ENCODE peak calls at places on chromosomes 4 and X, in nine cellular contexts. W, B, K, T, G, Z, H, V and Y are unnamed samples.

GRCh38 chr4:66073961-66074360 is 403.7 kb upstream of the EPHA5 start:
- DNase-seq in H (no peak), T (no peak), W (no peak), Z (no peak), V (no peak), K (no peak), G (no peak), B (no peak), Y (no peak)

GRCh38 chr4:6469144-6469543 is 3.3 kb downstream of the PPP2R2C start:
- DNase-seq in B (no peak), K (no peak), V (no peak), H (no peak), W (no peak), G (no peak), Z (no peak), T (peak), Y (no peak)

GRCh38 chr4:169279111-169279510 is 8.4 kb upstream of the SH3RF1 start:
- DNase-seq in B (no peak), W (no peak), Z (no peak), T (no peak), K (no peak), V (no peak), H (no peak), G (no peak), Y (no peak)

GRCh38 chr4:20251796-20252655 is at the start of gene SLIT2:
- DNase-seq in V (peak), K (peak), H (peak), T (peak), W (peak), G (peak), B (peak), Z (peak), Y (peak)

GRCh38 chrX:111868726-111869638 is 7.0 kb upstream of the TRPC5OS start:
- DNase-seq in G (no peak), K (no peak), B (no peak), V (no peak), H (no peak), Z (no peak), T (peak), W (no peak), Y (no peak)

GRCh38 chr4:67549123-67549522 is 3.8 kb upstream of the CENPC start:
- DNase-seq in G (peak), K (no peak), Z (no peak), B (no peak), W (no peak), T (no peak), V (no peak), H (no peak), Y (no peak)

GRCh38 chr4:98558770-98559169 is 99.6 kb downstream of the TSPAN5 start:
- DNase-seq in G (no peak), H (no peak), B (no peak), K (no peak), Z (no peak), W (no peak), T (no peak), V (no peak), Y (no peak)

GRCh38 chrX:47748576-47748975 is 88.1 kb upstream of the ZNF81 start:
- DNase-seq in Z (no peak), K (no peak), B (no peak), T (no peak), V (no peak), H (no peak), G (no peak), W (no peak), Y (no peak)

GRCh38 chr4:188941524-188942109 is 802.4 kb downstream of the TRIML1 start:
- DNase-seq in Z (no peak), G (peak), W (no peak), K (no peak), B (peak), T (no peak), H (no peak), V (no peak), Y (no peak)

GRCh38 chr4:187307131-187307530 is 583.5 kb upstream of the FAT1 start:
- DNase-seq in G (no peak), K (no peak), B (no peak), V (no peak), W (no peak), H (no peak), T (no peak), Z (no peak), Y (no peak)

DNA sequence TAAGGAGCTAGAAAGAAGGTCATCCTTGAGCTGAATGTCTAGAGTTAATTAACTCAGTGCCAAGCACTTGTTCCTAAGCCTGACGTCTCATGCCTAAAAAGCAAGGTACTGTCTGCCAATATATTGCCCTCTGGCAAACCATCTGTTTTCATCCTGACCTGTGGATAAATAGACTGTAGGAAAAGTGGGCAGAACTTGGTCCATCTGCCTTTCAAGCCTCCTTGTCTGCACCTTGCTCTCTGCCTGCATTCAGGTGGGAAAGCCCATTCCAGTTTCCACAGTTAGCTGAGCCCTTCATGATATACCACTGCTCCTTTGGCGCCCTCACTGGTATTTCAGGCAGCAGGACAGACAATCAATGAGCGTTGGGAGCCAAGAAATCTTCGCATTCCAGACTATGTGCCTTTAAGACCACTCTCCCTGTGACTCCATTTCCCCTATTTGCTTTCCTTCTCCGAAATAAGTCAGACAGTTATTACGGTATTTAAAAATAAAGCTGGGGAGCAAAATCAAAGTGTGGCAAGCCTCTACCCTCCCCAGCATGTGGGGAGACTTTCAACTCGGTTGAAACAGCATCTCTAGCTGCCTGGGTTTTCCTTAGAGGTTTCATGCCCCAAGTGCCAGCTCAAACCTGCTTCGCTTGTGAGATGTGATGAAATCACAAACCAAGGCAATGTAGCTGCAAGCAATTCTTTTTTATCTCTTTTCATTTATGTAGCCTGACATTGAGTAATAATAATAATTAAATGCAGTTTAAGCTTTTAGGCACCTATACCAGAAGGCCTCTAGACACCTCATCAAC is 2.5 kb upstream of the CCDC149 start:
- DNase-seq in K (no peak), G (no peak), V (no peak), Z (no peak), W (no peak), B (no peak), T (peak), H (no peak), Y (no peak)
- TF ChIP-seq CTCF in K (no peak), G (peak), V (no peak), Z (no peak), W (no peak), B (peak), T (peak), H (no peak), Y (no peak)

GRCh38 chrX:10197597-10198210 is 40.9 kb downstream of the CLCN4 start:
- DNase-seq in G (no peak), K (no peak), B (peak), H (no peak), T (no peak), Z (no peak), W (no peak), V (no peak), Y (no peak)
- H3K27ac ChIP-seq in G (no peak), K (no peak), B (no peak), H (no peak), T (peak), Z (no peak), W (no peak), V (no peak), Y (no peak)

DNA sequence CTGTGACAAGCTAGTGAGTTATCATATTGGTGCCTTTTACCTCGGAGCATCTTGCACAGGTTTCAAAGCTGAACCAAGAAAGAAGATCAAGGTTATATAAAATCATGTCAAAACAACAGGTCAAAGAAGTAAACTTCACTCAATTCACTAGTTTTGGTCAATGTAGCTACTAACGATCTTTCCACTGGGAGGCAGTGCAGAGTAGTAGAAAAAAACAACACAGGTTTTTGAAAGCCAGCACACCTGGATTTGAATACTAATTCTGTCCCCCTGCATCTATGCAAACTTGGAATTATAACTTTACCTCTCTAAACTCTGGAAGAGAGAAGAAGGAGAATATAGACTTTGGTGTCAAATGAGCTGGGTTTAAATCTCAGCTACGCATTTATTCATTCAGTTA is 266.1 kb downstream of the GRIA3 start:
- DNase-seq in V (no peak), B (no peak), Z (no peak), W (no peak), H (no peak), G (peak), T (peak), K (no peak), Y (no peak)
- TF ChIP-seq CTCF in V (no peak), B (peak), Z (no peak), W (no peak), H (no peak), G (peak), T (peak), K (no peak), Y (no peak)

GRCh38 chrX:10579753-10580060 is 40.7 kb downstream of the MID1 start:
- DNase-seq in Z (no peak), B (peak), H (no peak), V (no peak), T (no peak), W (no peak), G (no peak), K (no peak), Y (no peak)
- H3K27ac ChIP-seq in Z (no peak), B (peak), H (peak), V (peak), T (peak), W (no peak), G (peak), K (no peak), Y (peak)

GRCh38 chr4:74000301-74000700 is 1.8 kb upstream of the CXCL5 start:
- DNase-seq in V (no peak), Z (no peak), W (no peak), B (no peak), T (no peak), K (no peak), G (no peak), H (no peak), Y (no peak)

DNA sequence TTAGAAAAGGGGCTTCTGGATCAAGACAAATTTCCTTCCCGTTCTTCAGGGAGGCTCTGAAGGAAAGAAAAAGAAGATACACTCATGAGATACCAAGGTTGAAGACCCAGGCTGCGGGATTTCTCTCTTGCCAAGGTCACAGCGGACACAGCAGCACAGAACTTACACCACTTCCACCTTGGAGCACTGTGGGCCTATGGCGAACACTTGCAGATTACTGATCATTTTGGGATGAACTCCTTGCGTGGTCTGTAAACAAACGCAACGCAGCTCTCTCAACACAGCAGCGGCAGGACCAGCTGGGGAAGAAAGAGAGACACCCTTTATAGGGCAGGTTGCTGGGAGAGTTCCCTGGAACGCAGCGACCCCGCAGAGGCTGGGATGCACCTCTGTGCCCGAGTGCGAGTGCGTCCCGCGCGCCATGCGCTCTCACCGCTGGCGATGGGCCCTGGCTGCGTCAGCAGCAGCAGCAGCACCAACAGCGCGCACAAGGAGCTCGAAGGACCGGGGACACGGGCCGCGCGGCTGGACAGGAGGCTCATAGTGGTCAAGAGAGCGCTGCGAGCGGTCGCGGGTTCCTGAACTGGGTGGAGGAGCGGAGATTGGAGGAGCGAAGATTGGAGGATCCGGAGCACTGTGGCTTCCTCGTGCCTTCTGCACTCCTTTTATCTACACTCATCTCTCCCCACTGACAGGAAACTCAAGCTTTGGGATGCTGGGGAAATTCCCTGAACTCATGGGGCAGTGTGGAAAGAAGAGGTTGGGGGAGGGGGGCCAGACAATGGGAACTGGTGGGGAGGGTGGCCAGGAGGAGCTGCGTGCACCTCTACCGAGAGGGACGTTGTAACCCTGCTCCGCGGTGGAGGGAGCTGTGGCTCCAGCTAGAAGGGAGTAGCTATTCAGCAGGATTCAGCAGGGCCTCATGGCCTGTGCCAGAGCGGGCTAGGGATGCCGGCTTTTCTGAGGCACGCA is at the start of gene CXCL5:
- DNase-seq in T (peak), H (no peak), G (peak), Z (no peak), B (peak), V (peak), W (no peak), K (peak), Y (no peak)
- TF ChIP-seq CTCF in T (peak), H (no peak), G (peak), Z (no peak), B (peak), V (no peak), W (no peak), K (no peak), Y (no peak)